ENCODE peak calls at places on chromosome 3, in eight cellular contexts. O, S, L, Y, X, K, Z and D are unnamed samples.

GRCh38 chr3:88231207-88231606 is 81.4 kb downstream of the C3orf38 start:
- DNase-seq in O (no peak), S (no peak), L (no peak), Y (no peak), X (no peak), K (no peak), Z (no peak), D (no peak)

GRCh38 chr3:60798456-60798855 is 452.8 kb downstream of the FHIT start:
- DNase-seq in O (no peak), S (no peak), L (no peak), Y (no peak), X (no peak), K (no peak), Z (no peak), D (no peak)

GRCh38 chr3:42068303-42069088 is 22.7 kb upstream of the TRAK1 start:
- DNase-seq in O (no peak), S (no peak), L (no peak), Y (no peak), X (no peak), K (no peak), Z (no peak), D (no peak)

GRCh38 chr3:148681080-148681479 is 16.6 kb upstream of the AGTR1 start:
- DNase-seq in O (no peak), S (no peak), L (peak), Y (no peak), X (no peak), K (no peak), Z (no peak), D (no peak)

GRCh38 chr3:100159564-100160153 is 45.4 kb upstream of the FILIP1L start:
- DNase-seq in O (no peak), S (peak), L (peak), Y (no peak), X (no peak), K (peak), Z (no peak), D (no peak)

GRCh38 chr3:15399970-15400369 is 27.4 kb downstream of the METTL6 start:
- DNase-seq in O (no peak), S (no peak), L (no peak), Y (no peak), X (no peak), K (no peak), Z (no peak), D (no peak)

GRCh38 chr3:49867871-49868321 is 1.8 kb downstream of the CAMKV start:
- DNase-seq in O (no peak), S (peak), L (peak), Y (no peak), X (no peak), K (peak), Z (no peak), D (no peak)

GRCh38 chr3:192835818-192836468 is 81.7 kb downstream of the MB21D2 start:
- DNase-seq in O (no peak), S (peak), L (peak), Y (no peak), X (no peak), K (peak), Z (no peak), D (no peak)

GRCh38 chr3:195829897-195830254 is 18.1 kb upstream of the MUC4 start:
- DNase-seq in O (no peak), S (no peak), L (no peak), Y (no peak), X (no peak), K (no peak), Z (no peak), D (no peak)

GRCh38 chr3:53978386-53978785 is 86.7 kb upstream of the SELENOK start:
- DNase-seq in O (no peak), S (no peak), L (no peak), Y (no peak), X (no peak), K (no peak), Z (no peak), D (no peak)

GRCh38 chr3:193826126-193826795 is 233.3 kb downstream of the OPA1 start:
- DNase-seq in O (peak), S (peak), L (peak), Y (no peak), X (peak), K (peak), Z (no peak), D (peak)